ENCODE peak calls at places on chromosome 20, in six cellular contexts. X, Q, U, T, W and S are unnamed samples.

GRCh38 chr20:4027590-4028265 is 12.4 kb upstream of the RNF24 start:
- DNase-seq in X (no peak), Q (no peak), U (no peak), T (no peak), W (no peak), S (peak; percentile 32)

GRCh38 chr20:4134355-4134834 is 119.0 kb upstream of the RNF24 start:
- DNase-seq in X (no peak), Q (no peak), U (no peak), T (no peak), W (no peak), S (no peak)

GRCh38 chr20:62995898-62996595 is 10.7 kb downstream of the BHLHE23 start:
- DNase-seq in X (no peak), Q (no peak), U (no peak), T (no peak), W (no peak), S (no peak)

GRCh38 chr20:38875170-38875993 is 50.8 kb upstream of the FAM83D start:
- DNase-seq in X (no peak), Q (no peak), U (no peak), T (peak; percentile 74), W (peak; percentile 97), S (no peak)

GRCh38 chr20:63628246-63628975 is 1.5 kb upstream of the GMEB2 start:
- DNase-seq in X (peak; percentile 31), Q (no peak), U (peak; percentile 90), T (peak; percentile 70), W (peak; percentile 63), S (peak; percentile 80)

GRCh38 chr20:45359406-45360148 is 3.4 kb upstream of the SYS1 start:
- DNase-seq in X (no peak), Q (peak; percentile 53), U (no peak), T (no peak), W (no peak), S (peak; percentile 23)

GRCh38 chr20:50608750-50609104 is 82.6 kb downstream of the RIPOR3 start:
- DNase-seq in X (no peak), Q (no peak), U (no peak), T (no peak), W (no peak), S (no peak)

GRCh38 chr20:51826372-51826771 is 24.1 kb upstream of the SALL4 start:
- DNase-seq in X (no peak), Q (no peak), U (no peak), T (no peak), W (peak; percentile 17), S (no peak)

DNA sequence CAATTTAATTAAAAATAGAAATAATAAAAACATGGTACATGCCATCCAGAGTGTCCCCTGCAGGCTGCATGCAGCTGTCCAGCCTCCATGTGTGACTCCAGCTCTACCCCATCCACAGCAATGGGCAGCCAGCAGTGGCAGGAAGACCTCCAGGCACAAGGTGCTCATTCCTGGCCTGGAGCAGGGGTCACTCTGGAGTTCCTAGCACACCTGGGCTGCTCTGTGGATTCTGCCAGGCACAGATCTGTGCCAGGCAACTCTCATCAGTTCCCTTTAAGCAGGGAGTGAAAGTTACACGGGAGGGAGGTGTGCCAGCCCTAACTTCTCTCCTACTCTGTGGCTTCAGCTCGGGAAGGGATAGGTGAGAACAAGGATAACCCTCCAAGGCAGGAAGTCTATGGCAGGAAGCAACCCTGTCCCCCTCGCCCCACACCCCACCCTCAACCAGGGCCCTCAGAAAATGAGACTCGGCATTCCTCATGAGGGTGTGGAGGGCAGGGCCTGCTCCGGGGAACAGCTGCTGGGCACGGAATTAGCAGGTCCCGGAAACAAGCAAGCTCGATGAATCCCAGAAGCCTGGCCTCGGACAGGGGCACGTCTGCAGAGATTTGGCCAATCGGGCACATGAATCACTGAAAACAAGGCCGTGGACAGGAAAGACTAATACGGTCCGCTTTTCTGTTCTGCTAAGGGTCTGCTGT is 10.0 kb downstream of the JPH2 start:
- DNase-seq in X (peak; percentile 46), Q (no peak), U (peak; percentile 62), T (no peak), W (no peak), S (peak; percentile 56)
- H3F3A ChIP-seq in X (no peaks in the 10 kb centered on the region), Q (no peaks in the 10 kb centered on the region), U (peaks cover 8% of the 10 kb centered on the region), T (peaks cover 3% of the 10 kb centered on the region), W (no peaks in the 10 kb centered on the region), S (no peaks in the 10 kb centered on the region)

GRCh38 chr20:54069501-54069971 is 858 bp downstream of the BCAS1 start:
- DNase-seq in X (peak; percentile 52), Q (peak; percentile 16), U (peak; percentile 61), T (no peak), W (no peak), S (no peak)
- TF ChIP-seq EZH2phosphoT487 in X (no peak), Q (no peak), U (no peak), T (no peak), W (no peak), S (no peak)

DNA sequence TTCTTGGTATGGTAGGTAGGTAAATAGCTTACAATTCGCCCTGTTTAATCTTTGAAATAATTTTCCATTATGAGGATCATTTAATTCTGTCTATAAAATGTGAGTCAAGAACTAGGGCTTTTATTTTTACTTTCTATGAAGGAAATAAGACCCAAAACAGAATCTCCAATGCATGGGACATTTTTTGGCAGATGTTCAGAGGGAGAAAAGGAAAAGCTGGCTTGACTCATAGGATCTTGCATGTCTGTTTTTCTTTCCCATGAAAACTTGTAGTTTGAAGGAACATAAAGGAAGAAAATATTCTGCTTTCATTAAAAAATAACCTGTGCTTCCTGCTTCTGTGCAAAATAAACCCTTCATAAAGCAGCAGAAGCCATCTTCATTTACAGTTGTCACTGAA is 143.1 kb upstream of the INSM1 start:
- DNase-seq in X (no peak), Q (no peak), U (no peak), T (no peak), W (no peak), S (no peak)
- H3F3A ChIP-seq in X (no peaks in the 10 kb centered on the region), Q (peaks cover 5% of the 10 kb centered on the region), U (no peaks in the 10 kb centered on the region), T (no peaks in the 10 kb centered on the region), W (peaks cover 2% of the 10 kb centered on the region), S (no peaks in the 10 kb centered on the region)

DNA sequence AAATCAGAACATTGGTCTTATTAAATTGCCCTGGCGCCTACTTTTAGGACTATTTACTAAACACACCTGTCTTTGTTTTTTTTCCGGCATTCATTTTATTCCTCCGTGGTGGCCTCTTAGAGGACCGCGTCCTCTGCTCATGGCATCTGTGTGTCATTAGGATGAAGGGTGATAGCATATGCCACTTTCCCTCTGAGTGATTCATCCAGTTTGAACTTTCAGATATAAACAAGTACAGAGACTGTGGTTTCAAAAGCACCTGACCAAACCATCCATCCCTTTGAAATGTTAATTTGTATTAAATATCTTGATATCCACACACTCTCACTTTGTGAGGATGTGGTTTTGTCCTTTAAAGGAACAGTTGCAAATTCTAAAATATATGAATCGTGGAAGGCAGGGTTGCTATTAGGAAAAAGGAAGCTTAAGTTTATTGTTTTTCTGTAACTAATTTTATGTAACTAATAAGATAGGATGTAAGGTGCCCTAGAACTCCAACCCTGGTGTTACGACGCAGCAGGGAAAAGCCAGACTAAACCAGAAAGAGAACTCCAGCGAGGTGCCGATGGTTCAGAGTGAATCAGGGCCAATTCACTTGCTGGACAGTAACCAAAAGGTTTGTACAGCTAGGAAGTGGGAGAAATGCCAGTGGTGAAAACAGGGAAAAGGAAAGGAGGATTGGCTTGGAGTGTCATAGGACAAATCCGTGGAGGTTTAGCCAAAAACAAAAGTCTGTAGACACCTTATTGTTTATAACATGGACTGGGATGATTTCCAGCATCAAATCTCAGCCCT is 98.7 kb downstream of the SHLD1 start:
- DNase-seq in X (no peak), Q (no peak), U (peak; percentile 84), T (no peak), W (no peak), S (peak; percentile 72)
- TF ChIP-seq EZH2phosphoT487 in X (no peak), Q (no peak), U (no peak), T (no peak), W (no peak), S (no peak)

GRCh38 chr20:34415079-34415478 is 52.0 kb downstream of the ITCH start:
- DNase-seq in X (no peak), Q (no peak), U (no peak), T (no peak), W (peak; percentile 83), S (no peak)
- H3F3A ChIP-seq in X (no peaks in the 10 kb centered on the region), Q (peaks cover 6% of the 10 kb centered on the region), U (peaks cover 7% of the 10 kb centered on the region), T (peaks cover 24% of the 10 kb centered on the region), W (peaks cover 54% of the 10 kb centered on the region), S (peaks cover 14% of the 10 kb centered on the region)

GRCh38 chr20:987677-988076 is 14.4 kb downstream of the RSPO4 start:
- DNase-seq in X (no peak), Q (no peak), U (no peak), T (no peak), W (no peak), S (no peak)

GRCh38 chr20:986733-987355 is 15.3 kb downstream of the RSPO4 start:
- DNase-seq in X (no peak), Q (no peak), U (peak; percentile 34), T (no peak), W (no peak), S (peak; percentile 7)

GRCh38 chr20:992801-993535 is 9.1 kb downstream of the RSPO4 start:
- DNase-seq in X (no peak), Q (no peak), U (no peak), T (no peak), W (no peak), S (no peak)

GRCh38 chr20:991850-992249 is 10.3 kb downstream of the RSPO4 start:
- DNase-seq in X (peak; percentile 67), Q (no peak), U (no peak), T (peak; percentile 44), W (no peak), S (no peak)

GRCh38 chr20:990293-990959 is 11.7 kb downstream of the RSPO4 start:
- DNase-seq in X (no peak), Q (no peak), U (no peak), T (no peak), W (no peak), S (no peak)
- TF ChIP-seq EZH2phosphoT487 in X (no peak), Q (no peak), U (no peak), T (no peak), W (no peak), S (no peak)

DNA sequence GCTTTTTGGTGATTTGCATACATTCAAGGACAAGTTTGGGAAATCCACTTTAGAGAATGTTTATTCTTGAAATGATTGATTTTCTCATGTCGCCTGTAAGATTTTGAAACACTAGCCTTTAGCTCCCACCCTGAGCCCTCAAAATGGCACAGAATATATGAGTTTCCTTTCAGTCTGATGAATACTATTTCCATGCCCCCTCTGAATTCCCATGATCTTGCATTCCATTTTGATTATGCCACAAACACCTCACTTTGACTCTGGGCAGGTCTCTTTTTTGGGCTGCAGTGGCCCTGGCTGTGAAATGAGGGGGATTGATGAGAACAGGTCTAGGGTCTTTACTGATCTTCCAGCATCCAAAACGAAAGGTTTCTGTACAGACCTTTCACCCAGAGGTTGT is 50.4 kb downstream of the SULF2 start:
- DNase-seq in X (no peak), Q (no peak), U (no peak), T (no peak), W (no peak), S (no peak)
- H3F3A ChIP-seq in X (no peaks in the 10 kb centered on the region), Q (no peaks in the 10 kb centered on the region), U (no peaks in the 10 kb centered on the region), T (no peaks in the 10 kb centered on the region), W (no peaks in the 10 kb centered on the region), S (no peaks in the 10 kb centered on the region)